ENCODE peak calls at places on chromosomes 13 and 19, in seven cellular contexts. M is colonic mucosa; K is GDM1; V is AG09309; I is iPS DF 19.7; J is activated T-helper 1 cell treated with anti-CD3 and anti-CD28 coated beads, Interleukin-12 subunit alpha, Interleukin-12 subunit beta, Interleukin-2, Interleukin-4 antibody, amounts not matched to agents 30 ng/mL and 10 ng/mL and 1 ng/mL, durations not matched to agents 14 hours and 24 hours and 36 hours; Q is RKO. X is an unnamed sample.

GRCh38 chr19:13717194-13717643 is 47.1 kb upstream of the MRI1 start:
- DNase-seq in M (no peak), K (no peak), V (no peak), I (no peak), J (no peak), Q (no peak), X (no peak)

GRCh38 chr19:11479470-11480080 is 1.3 kb downstream of the ELAVL3 start:
- DNase-seq in M (peak; percentile 66), K (no peak), V (no peak), I (no peak), J (peak; percentile 17), Q (peak; percentile 78), X (peak; percentile 93)

GRCh38 chr19:19434483-19435045 is 29.1 kb downstream of the GATAD2A start:
- DNase-seq in M (no peak), K (no peak), V (no peak), I (no peak), J (no peak), Q (no peak), X (no peak)

GRCh38 chr19:19171821-19172532 is 1.9 kb upstream of the MEF2B start:
- DNase-seq in M (no peak), K (no peak), V (no peak), I (no peak), J (no peak), Q (no peak), X (peak; percentile 29)

GRCh38 chr19:18340990-18341868 is 831 bp downstream of the PGPEP1 start:
- DNase-seq in M (peak; percentile 82), K (peak; percentile 43), V (no peak), I (no peak), J (peak; percentile 37), Q (peak; percentile 82), X (peak; percentile 58)

GRCh38 chr13:109130093-109130835 is 500.9 kb downstream of the MYO16 start:
- DNase-seq in M (no peak), K (no peak), V (no peak), I (no peak), J (no peak), Q (no peak), X (no peak)

GRCh38 chr19:41297628-41298326 is 12.2 kb upstream of the CCDC97 start:
- DNase-seq in M (no peak), K (no peak), V (no peak), I (no peak), J (no peak), Q (no peak), X (no peak)

GRCh38 chr19:19900574-19901444 is at the start of gene ZNF93:
- DNase-seq in M (peak; percentile 97), K (peak; percentile 79), V (peak; percentile 83), I (peak; percentile 91), J (peak; percentile 85), Q (peak; percentile 2), X (peak; percentile 94)

GRCh38 chr19:54343868-54344267 is 4.9 kb upstream of the LILRA4 start:
- DNase-seq in M (no peak), K (no peak), V (no peak), I (no peak), J (no peak), Q (no peak), X (no peak)

GRCh38 chr13:100738176-100738855 is 63.7 kb upstream of the TMTC4 start:
- DNase-seq in M (no peak), K (no peak), V (no peak), I (no peak), J (no peak), Q (no peak), X (no peak)

GRCh38 chr19:46622118-46622446 is 2.8 kb downstream of the PTGIR start:
- DNase-seq in M (no peak), K (no peak), V (no peak), I (no peak), J (no peak), Q (no peak), X (no peak)

GRCh38 chr13:99600318-99600717 is 99.0 kb downstream of the TM9SF2 start:
- DNase-seq in M (no peak), K (no peak), V (no peak), I (no peak), J (no peak), Q (no peak), X (peak; percentile 22)

GRCh38 chr13:109072505-109072904 is 443.1 kb downstream of the MYO16 start:
- DNase-seq in M (no peak), K (no peak), V (no peak), I (no peak), J (no peak), Q (no peak), X (no peak)

GRCh38 chr13:44434441-44435141 is 61.0 kb downstream of the SERP2 start:
- DNase-seq in M (no peak), K (no peak), V (no peak), I (no peak), J (no peak), Q (no peak), X (no peak)

GRCh38 chr19:55146078-55146647 is 2.8 kb downstream of the TNNT1 start:
- DNase-seq in M (peak; percentile 33), K (peak; percentile 76), V (no peak), I (no peak), J (no peak), Q (peak; percentile 78), X (peak; percentile 73)

GRCh38 chr19:48735031-48735615 is 5.3 kb downstream of the RASIP1 start:
- DNase-seq in M (no peak), K (no peak), V (no peak), I (no peak), J (no peak), Q (no peak), X (peak; percentile 85)

GRCh38 chr19:17081672-17082630 is 6.4 kb downstream of the MYO9B start:
- DNase-seq in M (no peak), K (no peak), V (no peak), I (no peak), J (no peak), Q (no peak), X (no peak)

X was measured in Caco-2.